ENCODE peak calls at places on chromosomes 1 and 21, in four cellular contexts. M is mesendoderm, V is IMR-90, I is H1. Q is an unnamed sample.

GRCh38 chr21:25733859-25734653 is 648 bp downstream of the ATP5PF start:
- DNase-seq in M (peak; percentile 10), V (peak; percentile 35), I (no peak), Q (no peak)

GRCh38 chr1:213499444-213499843 is 448.4 kb downstream of the RPS6KC1 start:
- DNase-seq in M (no peak), V (no peak), I (no peak), Q (no peak)

GRCh38 chr1:97063532-97063931 is 341.9 kb downstream of the PTBP2 start:
- DNase-seq in M (no peak), V (no peak), I (no peak), Q (no peak)

GRCh38 chr1:188386666-188387065 is 1557.9 kb downstream of the PLA2G4A start:
- DNase-seq in M (no peak), V (no peak), I (no peak), Q (no peak)

GRCh38 chr1:200714504-200715187 is 24.0 kb upstream of the CAMSAP2 start:
- DNase-seq in M (no peak), V (no peak), I (no peak), Q (no peak)

GRCh38 chr1:109687641-109688499 is at the start of gene GSTM1:
- DNase-seq in M (peak; percentile 91), V (no peak), I (peak; percentile 89), Q (peak; percentile 79)

GRCh38 chr1:197868751-197869501 is 33.5 kb upstream of the C1orf53 start:
- DNase-seq in M (peak; percentile 79), V (peak; percentile 70), I (no peak), Q (peak; percentile 52)

GRCh38 chr1:160874935-160875334 is 10.0 kb downstream of the ITLN1 start:
- DNase-seq in M (no peak), V (no peak), I (no peak), Q (no peak)

GRCh38 chr1:58870298-58870676 is 86.4 kb upstream of the JUN start:
- DNase-seq in M (no peak), V (no peak), I (no peak), Q (no peak)

GRCh38 chr1:10788592-10789006 is 7.8 kb downstream of the CASZ1 start:
- DNase-seq in M (peak; percentile 51), V (no peak), I (peak; percentile 64), Q (peak; percentile 65)

GRCh38 chr1:160400646-160401486 is 502 bp downstream of the VANGL2 start:
- DNase-seq in M (no peak), V (no peak), I (peak; percentile 75), Q (peak; percentile 45)

GRCh38 chr1:19737413-19737812 is 62.3 kb downstream of the TMCO4 start:
- DNase-seq in M (no peak), V (no peak), I (no peak), Q (no peak)

GRCh38 chr1:18941221-18942141 is 15.0 kb downstream of the IFFO2 start:
- DNase-seq in M (peak; percentile 67), V (peak; percentile 97), I (no peak), Q (peak; percentile 63)

DNA sequence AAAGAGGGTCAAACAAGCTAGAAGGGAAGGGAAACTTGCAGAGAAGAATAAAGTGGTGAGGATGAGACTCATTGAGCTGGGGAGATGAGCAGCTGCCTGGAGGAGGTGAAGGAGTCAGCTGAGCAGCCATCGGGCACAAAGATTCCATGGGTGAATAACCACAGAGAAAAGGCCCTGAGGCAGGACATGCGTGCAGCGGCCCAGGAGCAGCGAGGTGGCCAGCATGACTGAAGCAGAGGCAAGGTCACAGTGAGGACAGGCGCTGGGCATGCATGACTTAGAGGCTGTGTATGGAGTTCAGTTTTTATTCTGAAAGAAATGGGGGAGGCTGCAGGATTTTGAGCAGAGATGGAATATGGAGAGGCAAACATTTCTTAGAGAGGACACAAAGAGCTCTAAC is 24.9 kb downstream of the OLFML2B start:
- DNase-seq in M (no peak), V (no peak), I (no peak), Q (no peak)
- H4K5ac ChIP-seq in M (no peak overlapping the region), V (no peak overlapping the region), I (no peak overlapping the region), Q (no peak overlapping the region)

DNA sequence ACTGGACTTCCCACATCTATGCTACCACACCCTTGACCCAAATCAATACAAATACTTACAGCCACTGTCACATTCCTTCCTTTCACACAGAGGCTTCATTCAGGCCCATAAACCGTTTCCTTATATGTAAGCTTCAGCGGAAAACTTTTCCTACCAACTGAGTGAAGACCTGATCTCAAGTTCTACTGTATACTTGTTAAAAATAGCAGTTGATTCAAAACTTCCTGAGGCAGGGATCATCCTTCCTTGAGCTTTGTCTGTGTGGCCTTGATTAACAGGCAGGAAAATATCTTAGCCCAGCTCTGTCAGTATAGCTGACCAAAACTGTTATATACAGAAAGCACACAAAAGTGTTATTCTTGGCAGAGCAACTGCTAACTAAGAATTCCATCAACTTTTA is 42.7 kb downstream of the DENND2C start:
- DNase-seq in M (no peak), V (no peak), I (no peak), Q (no peak)
- H4K5ac ChIP-seq in M (no peak overlapping the region), V (no peak overlapping the region), I (no peak overlapping the region), Q (no peak overlapping the region)

GRCh38 chr1:47796626-47797025 is 200.6 kb downstream of the TRABD2B start:
- DNase-seq in M (no peak), V (no peak), I (no peak), Q (no peak)

GRCh38 chr1:47794530-47794929 is 202.7 kb downstream of the TRABD2B start:
- DNase-seq in M (no peak), V (no peak), I (no peak), Q (no peak)

GRCh38 chr1:47793563-47793962 is 203.6 kb downstream of the TRABD2B start:
- DNase-seq in M (no peak), V (no peak), I (no peak), Q (no peak)

GRCh38 chr1:47794081-47794480 is 203.1 kb downstream of the TRABD2B start:
- DNase-seq in M (no peak), V (no peak), I (no peak), Q (no peak)

GRCh38 chr1:47795102-47795501 is 202.1 kb downstream of the TRABD2B start:
- DNase-seq in M (no peak), V (no peak), I (no peak), Q (no peak)
- H4K5ac ChIP-seq in M (no peak overlapping the region), V (no peak overlapping the region), I (no peak overlapping the region), Q (no peak overlapping the region)

GRCh38 chr21:35071347-35071746 is 22.2 kb upstream of the RUNX1 start:
- DNase-seq in M (no peak), V (no peak), I (no peak), Q (no peak)

GRCh38 chr21:35063428-35064172 is 14.5 kb upstream of the RUNX1 start:
- DNase-seq in M (no peak), V (no peak), I (no peak), Q (no peak)

GRCh38 chr21:35070436-35070835 is 21.3 kb upstream of the RUNX1 start:
- DNase-seq in M (no peak), V (no peak), I (no peak), Q (no peak)

GRCh38 chr21:35062016-35062415 is 12.9 kb upstream of the RUNX1 start:
- DNase-seq in M (no peak), V (no peak), I (no peak), Q (no peak)

GRCh38 chr21:35066824-35067223 is 17.7 kb upstream of the RUNX1 start:
- DNase-seq in M (no peak), V (no peak), I (no peak), Q (no peak)
- H4K5ac ChIP-seq in M (no peak overlapping the region), V (no peak overlapping the region), I (no peak overlapping the region), Q (no peak overlapping the region)

GRCh38 chr21:34502480-34503106 is 9.4 kb downstream of the KCNE1 start:
- DNase-seq in M (no peak), V (no peak), I (no peak), Q (no peak)

GRCh38 chr21:34501716-34502115 is 10.3 kb downstream of the KCNE1 start:
- DNase-seq in M (no peak), V (no peak), I (no peak), Q (no peak)

GRCh38 chr21:34498623-34499022 is 13.4 kb downstream of the KCNE1 start:
- DNase-seq in M (no peak), V (peak; percentile 38), I (no peak), Q (no peak)

DNA sequence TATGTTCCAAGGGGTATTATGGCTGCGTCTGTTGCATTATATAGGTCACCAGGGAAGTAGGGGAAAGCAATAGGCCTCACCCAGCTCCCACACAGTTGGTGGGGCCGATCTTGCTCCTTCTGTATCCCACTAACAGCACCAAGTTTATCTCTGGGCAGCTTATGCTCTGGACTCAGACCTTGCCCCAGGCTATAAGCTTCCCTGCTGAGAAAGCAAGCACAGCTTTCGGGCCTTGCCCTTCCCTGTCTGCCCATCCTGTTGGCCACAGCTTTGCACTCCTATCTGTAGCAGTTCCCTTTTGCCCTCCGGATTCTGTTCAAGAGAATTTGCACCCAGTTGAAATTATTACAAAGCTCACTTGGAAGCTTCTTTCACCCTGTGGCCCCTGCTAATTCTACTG is 12.9 kb downstream of the KCNE1 start:
- DNase-seq in M (no peak), V (no peak), I (no peak), Q (no peak)
- H4K5ac ChIP-seq in M (no peak overlapping the region), V (no peak overlapping the region), I (no peak overlapping the region), Q (no peak overlapping the region)

DNA sequence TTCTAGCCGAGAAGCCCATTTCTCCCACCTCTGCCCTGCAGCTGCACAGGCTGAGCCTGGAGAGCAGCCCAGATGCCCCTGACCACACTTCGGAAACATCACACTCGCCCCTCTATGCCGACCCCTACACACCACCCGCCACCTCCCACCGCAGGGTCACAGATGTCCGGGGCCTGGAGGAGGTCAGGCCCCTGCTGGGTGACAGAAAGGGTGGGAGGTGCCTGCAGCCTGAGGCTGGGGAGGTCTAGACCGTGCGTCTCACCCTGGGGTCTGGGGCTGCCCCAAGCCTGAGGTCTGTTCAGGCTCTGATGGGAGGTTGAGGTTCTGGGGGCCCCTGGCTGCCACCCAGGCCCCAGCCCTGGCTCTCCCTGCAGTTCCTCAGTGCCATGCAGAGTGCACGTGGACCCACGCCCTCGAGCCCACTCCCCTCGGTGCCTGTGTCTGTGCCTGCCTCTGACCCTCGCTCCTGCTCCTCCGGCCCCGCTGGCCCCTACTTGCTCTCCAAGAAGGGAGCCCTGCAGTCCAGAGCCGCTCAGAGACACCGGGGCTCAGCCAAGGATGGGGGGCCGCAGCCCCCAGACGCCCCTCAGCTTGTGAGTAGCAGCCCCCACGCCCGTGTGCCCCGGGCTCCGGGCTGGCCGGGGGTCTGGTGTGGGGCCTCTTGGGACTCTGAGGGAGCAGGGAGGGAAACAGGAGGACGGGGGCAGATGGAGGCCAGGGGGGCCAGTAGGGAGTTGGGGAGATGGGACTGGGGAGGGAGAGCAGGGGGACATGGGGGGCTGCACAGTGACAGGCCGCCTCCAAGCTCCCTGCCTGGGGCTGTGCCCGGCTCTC is 7.4 kb downstream of the PLEKHN1 start:
- DNase-seq in M (no peak), V (no peak), I (no peak), Q (no peak)
- H4K5ac ChIP-seq in M (no peak overlapping the region), V (no peak overlapping the region), I (no peak overlapping the region), Q (no peak overlapping the region)

DNA sequence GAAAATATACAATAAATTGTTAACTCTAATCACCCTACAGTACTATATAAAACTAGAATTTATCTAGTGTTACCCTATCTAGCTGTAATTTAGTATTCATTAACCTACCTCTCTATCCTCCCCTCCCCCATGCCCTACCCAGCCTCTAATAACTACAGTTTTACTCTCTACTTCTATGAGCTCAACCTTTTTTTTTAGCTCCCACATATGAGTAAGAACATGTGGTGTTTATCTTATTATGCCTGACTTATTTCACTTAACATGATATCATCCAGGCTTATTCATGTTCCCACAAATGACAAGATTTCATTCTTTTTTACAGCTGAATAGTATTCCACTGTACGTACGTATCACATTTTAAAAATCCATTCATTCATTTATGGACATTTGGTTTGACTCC is 46.0 kb upstream of the WARS2 start:
- DNase-seq in M (no peak), V (peak; percentile 20), I (no peak), Q (no peak)
- H4K5ac ChIP-seq in M (no peak overlapping the region), V (no peak overlapping the region), I (no peak overlapping the region), Q (no peak overlapping the region)